ENCODE peak calls at places on chromosome 15, in nine cellular contexts. V is upper lobe of left lung, F is heart left ventricle, Y is HCT116, T is GM23338, S is tibial artery, I is foreskin fibroblast, U is OCI-LY7, D is coronary artery. E is an unnamed sample.

GRCh38 chr15:27956285-27956684 is 142.8 kb downstream of the OCA2 start:
- DNase-seq in V (no peak), F (no peak), T (no peak), S (no peak), D (no peak), I (no peak), U (no peak), Y (no peak), E (no peak)

GRCh38 chr15:29638781-29639180 is 183.5 kb downstream of the TJP1 start:
- DNase-seq in V (no peak), F (no peak), I (no peak), Y (peak), S (no peak), U (no peak), D (no peak), T (no peak), E (peak)

GRCh38 chr15:77578641-77579372 is 53.9 kb downstream of the LINGO1 start:
- DNase-seq in I (no peak), D (no peak), S (no peak), T (no peak), V (no peak), F (no peak), Y (no peak), U (no peak), E (no peak)

GRCh38 chr15:99010743-99011142 is 3.2 kb upstream of the PGPEP1L start:
- DNase-seq in Y (no peak), F (no peak), D (no peak), V (no peak), T (no peak), I (no peak), U (no peak), S (no peak), E (no peak)

GRCh38 chr15:63502843-63503738 is 1.3 kb upstream of the USP3 start:
- DNase-seq in S (peak), Y (peak), V (peak), F (peak), I (peak), U (peak), D (peak), T (peak), E (peak)

GRCh38 chr15:65082303-65082958 is 5.9 kb downstream of the KBTBD13 start:
- DNase-seq in F (no peak), Y (no peak), S (no peak), U (no peak), D (no peak), T (peak), I (no peak), V (peak), E (no peak)

GRCh38 chr15:49718234-49718633 is 97.4 kb downstream of the DTWD1 start:
- DNase-seq in Y (no peak), I (peak), V (no peak), U (no peak), F (no peak), D (no peak), S (no peak), T (no peak), E (no peak)

GRCh38 chr15:40155270-40155910 is 5.5 kb upstream of the BUB1B start:
- DNase-seq in F (no peak), D (no peak), S (no peak), V (peak), U (no peak), I (no peak), Y (no peak), T (peak), E (no peak)

GRCh38 chr15:96687388-96688107 is 357.0 kb downstream of the NR2F2 start:
- DNase-seq in S (no peak), T (peak), Y (no peak), I (no peak), D (no peak), V (no peak), F (no peak), U (no peak), E (no peak)

GRCh38 chr15:70892912-70893560 is 410 bp downstream of the LRRC49 start:
- DNase-seq in V (peak), Y (no peak), T (no peak), I (peak), F (no peak), S (peak), U (no peak), D (no peak), E (peak)

GRCh38 chr15:67181221-67181639 is 73.2 kb downstream of the AAGAB start:
- DNase-seq in S (peak), D (peak), I (no peak), Y (no peak), V (no peak), F (no peak), U (peak), T (no peak), E (no peak)

GRCh38 chr15:65305144-65305758 is 774 bp downstream of the RNU5B-1 start:
- DNase-seq in F (no peak), T (no peak), U (no peak), D (no peak), S (no peak), I (no peak), Y (no peak), V (no peak), E (no peak)

GRCh38 chr15:64426845-64427465 is 33.4 kb upstream of the ZNF609 start:
- DNase-seq in S (no peak), U (peak), Y (peak), D (no peak), I (peak), F (no peak), V (no peak), T (peak), E (peak)

GRCh38 chr15:32642667-32643425 is 1.3 kb downstream of the SCG5 start:
- DNase-seq in I (no peak), Y (no peak), T (peak), U (no peak), S (no peak), F (no peak), D (no peak), V (no peak), E (no peak)

GRCh38 chr15:63473999-63474809 is 30.2 kb upstream of the USP3 start:
- DNase-seq in I (peak), V (peak), Y (no peak), T (peak), D (no peak), U (peak), F (no peak), S (no peak), E (peak)

GRCh38 chr15:97521894-97522293 is 438.6 kb upstream of the ARRDC4 start:
- DNase-seq in Y (no peak), D (no peak), U (no peak), V (no peak), S (no peak), I (peak), F (peak), T (no peak), E (no peak)

GRCh38 chr15:67823371-67824156 is 1.7 kb upstream of the SKOR1 start:
- DNase-seq in V (no peak), D (no peak), T (peak), I (no peak), F (no peak), U (peak), Y (no peak), S (no peak), E (no peak)

GRCh38 chr15:75641176-75641498 is 1.1 kb upstream of the IMP3 start:
- DNase-seq in T (no peak), D (no peak), I (no peak), V (no peak), F (no peak), S (no peak), Y (no peak), U (no peak), E (no peak)

GRCh38 chr15:34942363-34942762 is 27.2 kb downstream of the AQR start:
- DNase-seq in U (no peak), D (no peak), F (no peak), T (no peak), I (peak), V (no peak), Y (no peak), S (no peak), E (peak)

GRCh38 chr15:67003586-67003985 is 61.8 kb upstream of the SMAD3 start:
- DNase-seq in Y (no peak), U (no peak), D (no peak), T (no peak), I (peak), S (no peak), F (no peak), V (no peak), E (no peak)

DNA sequence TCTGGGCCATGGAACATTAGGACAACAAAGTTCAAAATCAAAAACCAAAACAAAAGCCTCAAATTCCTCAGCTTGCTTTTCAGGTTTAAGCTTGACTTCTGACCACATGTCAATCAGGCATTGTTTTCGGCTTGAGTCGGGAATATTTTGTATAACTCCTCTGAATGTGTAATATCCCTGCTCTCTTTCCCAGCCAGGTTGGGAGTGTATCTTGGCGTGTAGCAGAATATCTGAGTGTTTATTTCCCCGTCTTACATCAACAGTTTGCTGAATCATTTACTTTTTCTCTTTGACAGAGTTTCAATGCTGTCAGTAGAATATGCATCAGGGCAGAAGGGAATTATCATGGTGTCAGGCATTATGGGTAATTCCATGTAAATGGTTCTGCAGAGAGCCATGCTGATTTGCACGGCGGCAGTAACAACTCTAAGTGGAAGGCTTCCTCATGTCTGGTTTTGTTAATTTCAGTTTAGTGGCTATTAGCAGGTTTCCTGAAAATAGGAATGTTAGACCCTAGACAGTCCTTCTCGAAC is 566.3 kb downstream of the AGBL1 start:
- DNase-seq in V (no peak), S (no peak), D (no peak), I (no peak), U (no peak), F (no peak), T (peak), Y (no peak), E (no peak)
- H3K4me3 ChIP-seq in V (no peak), S (no peak), D (no peak), I (no peak), U (no peak), F (no peak), T (no peak), Y (no peak), E (no peak)

DNA sequence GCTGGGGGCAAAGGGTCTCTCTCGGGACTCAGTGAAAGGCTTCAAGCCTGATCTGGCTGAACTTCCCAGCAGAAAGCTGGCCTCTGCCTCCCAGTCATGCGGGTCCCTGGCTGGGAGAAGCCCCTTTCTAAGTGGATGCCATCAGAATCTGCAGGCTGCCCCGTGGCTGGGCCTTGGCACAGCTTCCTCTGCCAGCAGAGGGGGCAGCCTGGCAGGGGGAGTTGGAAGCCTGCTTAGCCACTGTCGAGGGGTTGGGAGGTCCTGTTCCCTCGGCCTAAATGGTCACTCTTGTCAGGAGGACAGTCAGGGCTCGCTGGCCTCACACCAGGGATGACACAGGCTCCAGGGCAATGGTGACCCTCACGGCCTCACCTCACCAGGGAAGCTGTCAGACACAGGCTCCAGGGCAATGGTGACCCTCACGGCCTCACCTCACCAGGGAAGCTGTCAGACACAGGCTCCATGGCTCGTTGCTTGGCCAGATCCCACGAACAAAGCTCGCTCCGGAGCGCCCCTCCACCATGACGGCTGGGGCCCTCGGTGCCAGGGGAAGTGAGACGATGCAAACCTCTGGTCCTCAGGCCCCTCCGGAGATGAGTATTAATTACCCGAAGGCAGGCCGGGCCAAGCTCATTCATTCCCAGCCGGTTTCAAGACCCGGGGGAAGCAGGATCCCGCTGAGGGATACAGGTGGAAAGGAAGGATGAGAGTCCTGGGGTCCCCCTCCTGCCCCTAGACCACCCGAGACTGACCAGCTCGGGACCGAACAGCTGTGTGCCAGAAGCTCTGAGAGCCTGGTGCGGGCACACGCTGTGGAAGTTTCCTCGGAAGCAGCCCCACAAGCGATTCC is 151.0 kb downstream of the CHSY1 start:
- DNase-seq in Y (no peak), F (no peak), S (no peak), I (no peak), D (no peak), T (no peak), V (no peak), U (no peak), E (no peak)
- TF ChIP-seq CTCF in Y (no peak), F (no peak), S (no peak), I (no peak), D (no peak), T (peak), V (no peak), U (no peak), E (no peak)

GRCh38 chr15:100307241-100307855 is 34.4 kb downstream of the ADAMTS17 start:
- DNase-seq in V (no peak), S (no peak), Y (no peak), T (no peak), F (no peak), D (peak), U (no peak), I (no peak), E (no peak)
- H3K4me3 ChIP-seq in V (no peak), S (peak), Y (no peak), T (no peak), F (no peak), D (peak), U (no peak), I (no peak), E (no peak)

GRCh38 chr15:85588657-85589056 is 206.1 kb downstream of the KLHL25 start:
- DNase-seq in V (no peak), T (no peak), U (no peak), I (peak), Y (no peak), D (no peak), F (no peak), S (no peak), E (no peak)

GRCh38 chr15:85591622-85592021 is 203.1 kb downstream of the KLHL25 start:
- DNase-seq in I (no peak), Y (no peak), V (no peak), T (no peak), S (no peak), D (no peak), U (no peak), F (no peak), E (no peak)

GRCh38 chr15:85589873-85590272 is 204.9 kb downstream of the KLHL25 start:
- DNase-seq in S (no peak), D (no peak), T (no peak), Y (no peak), I (peak), V (no peak), U (no peak), F (no peak), E (no peak)

GRCh38 chr15:85593809-85594441 is 200.8 kb downstream of the KLHL25 start:
- DNase-seq in F (no peak), I (no peak), U (no peak), S (no peak), Y (no peak), T (no peak), D (no peak), V (no peak), E (no peak)

DNA sequence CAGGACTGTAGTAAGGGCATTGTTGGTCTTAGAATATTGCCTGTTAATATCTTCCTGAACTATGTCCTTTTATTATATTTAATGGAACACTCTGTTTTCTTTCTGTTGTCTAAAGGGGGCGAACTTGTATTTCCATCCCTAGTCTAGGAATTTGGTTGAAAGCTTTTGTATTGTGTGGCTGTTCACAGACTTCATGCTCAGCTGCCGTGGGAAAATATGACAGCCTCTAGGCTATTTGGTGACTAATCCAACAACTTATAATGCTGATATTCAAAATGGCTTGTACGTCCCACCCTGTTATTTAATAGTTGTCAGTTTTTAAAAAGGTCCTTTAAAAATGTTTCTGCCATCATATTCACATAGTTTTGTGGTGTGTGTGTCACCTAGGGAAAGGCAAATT is 202.6 kb downstream of the KLHL25 start:
- DNase-seq in I (peak), D (no peak), Y (no peak), S (no peak), T (peak), U (no peak), F (no peak), V (no peak), E (peak)
- TF ChIP-seq CTCF in I (peak), D (no peak), Y (peak), S (peak), T (peak), U (peak), F (peak), V (no peak), E (peak)

GRCh38 chr15:100725121-100726069 is 123.0 kb downstream of the ASB7 start:
- DNase-seq in D (peak), U (no peak), V (peak), I (peak), T (no peak), F (no peak), S (no peak), Y (no peak), E (no peak)

GRCh38 chr15:100722551-100723322 is 120.3 kb downstream of the ASB7 start:
- DNase-seq in I (no peak), Y (no peak), V (no peak), D (peak), F (no peak), U (no peak), T (no peak), S (no peak), E (no peak)

GRCh38 chr15:100720406-100720967 is 118.1 kb downstream of the ASB7 start:
- DNase-seq in D (peak), T (no peak), I (no peak), F (no peak), S (no peak), V (no peak), U (no peak), Y (no peak), E (no peak)

GRCh38 chr15:100723323-100723801 is 121.0 kb downstream of the ASB7 start:
- DNase-seq in I (peak), U (no peak), Y (peak), D (no peak), T (no peak), V (peak), S (no peak), F (no peak), E (no peak)

DNA sequence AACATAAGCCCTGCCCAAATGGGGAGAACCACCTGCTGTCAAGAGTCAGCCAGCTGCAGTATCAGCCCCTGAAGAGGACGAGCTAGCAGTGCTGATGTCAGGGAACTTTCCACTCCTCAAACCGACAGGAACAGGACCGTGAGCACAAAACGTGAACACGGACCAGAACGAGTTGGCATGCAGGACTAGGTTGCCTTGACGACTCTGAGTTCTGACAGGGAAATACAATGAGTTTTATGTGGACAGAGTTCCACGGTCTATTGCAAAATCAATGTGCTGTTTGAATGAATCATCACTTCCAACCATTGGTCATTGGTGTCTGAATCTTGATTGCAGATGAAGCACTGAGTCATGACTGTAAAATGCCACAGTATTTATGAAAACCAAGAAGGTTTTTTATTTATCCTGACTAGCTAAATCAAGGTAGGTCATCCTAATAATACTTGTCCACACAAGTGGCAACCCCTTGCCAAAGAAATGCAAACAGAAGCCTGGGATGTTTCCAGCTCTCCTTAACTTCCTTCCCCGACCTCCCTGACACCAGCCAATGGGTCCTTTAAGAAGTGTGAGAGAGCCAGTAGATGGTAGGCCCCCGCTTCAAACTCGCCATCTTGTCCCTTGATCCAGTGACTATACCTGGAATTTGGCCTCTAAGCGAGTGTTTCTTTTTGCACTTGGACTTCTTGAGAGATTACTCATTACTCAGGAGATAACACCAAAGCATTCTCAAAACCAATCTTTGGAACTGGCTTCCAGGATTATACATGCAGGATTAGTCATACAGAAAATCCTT is 119.6 kb downstream of the ASB7 start:
- DNase-seq in Y (peak), I (peak), U (no peak), F (no peak), V (peak), S (peak), T (no peak), D (peak), E (peak)
- H3K4me3 ChIP-seq in Y (peak), I (peak), U (no peak), F (no peak), V (no peak), S (no peak), T (no peak), D (peak), E (peak)

DNA sequence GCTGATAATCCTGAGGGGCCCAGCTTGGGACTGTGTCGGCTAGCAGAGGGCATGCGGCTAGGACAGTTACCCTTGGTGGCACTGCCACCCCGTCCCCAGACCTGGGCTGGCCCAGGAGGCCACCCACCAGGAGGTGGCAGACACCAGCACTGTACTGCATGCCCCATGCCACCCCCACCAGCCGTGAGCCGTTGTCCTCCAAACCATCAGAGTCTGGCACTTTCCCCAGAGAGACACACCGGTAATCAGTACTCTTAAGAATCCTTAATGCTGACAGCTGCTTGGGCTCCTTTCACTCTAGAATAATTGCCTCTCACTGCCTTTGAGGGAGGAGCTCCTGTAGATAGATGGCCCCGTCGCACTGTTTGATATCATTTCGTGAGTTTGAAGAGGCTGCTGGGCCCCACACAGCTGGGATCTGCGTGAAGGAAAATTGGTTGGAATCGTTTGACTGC is 94.6 kb downstream of the LRRK1 start:
- DNase-seq in Y (no peak), S (no peak), I (no peak), T (no peak), F (no peak), U (no peak), V (no peak), D (peak), E (no peak)
- TF ChIP-seq CTCF in Y (no peak), S (no peak), I (no peak), T (no peak), F (no peak), U (no peak), V (no peak), D (no peak), E (no peak)

E was measured in astrocyte of the cerebellum.